ENCODE peak calls at places on chromosomes 7 and 10, in ten cellular contexts. I is neural crest cell; Y is fibroblast of the aortic adventitia; E is ovary; W is CD4-positive, alpha-beta T cell; R is right atrium auricular region; M is pancreas; D is uterus; F is cardiac muscle cell; N is endothelial cell. P is an unnamed sample.

GRCh38 chr7:73770002-73770859 is at the start of gene CLDN3:
- DNase-seq in I (no peak), Y (no peak), E (no peak), W (no peak), R (no peak), M (peak; percentile 98), D (no peak), F (peak; percentile 76), N (peak; percentile 9), P (no peak)

GRCh38 chr10:133168617-133169031 is 8.6 kb downstream of the KNDC1 start:
- DNase-seq in I (no peak), Y (no peak), E (no peak), W (no peak), R (no peak), M (no peak), D (no peak), F (no peak), N (no peak), P (no peak)

GRCh38 chr10:100567249-100567648 is 31.5 kb downstream of the HIF1AN start:
- DNase-seq in I (no peak), Y (no peak), E (no peak), W (no peak), R (no peak), M (no peak), D (no peak), F (no peak), N (no peak), P (no peak)

GRCh38 chr10:126391162-126391880 is 3.0 kb upstream of the ADAM12 start:
- DNase-seq in I (peak; percentile 28), Y (peak; percentile 43), E (no peak), W (no peak), R (no peak), M (no peak), D (no peak), F (no peak), N (no peak), P (no peak)

GRCh38 chr10:15863733-15864132 is 3.4 kb upstream of the MINDY3 start:
- DNase-seq in I (no peak), Y (no peak), E (no peak), W (no peak), R (no peak), M (no peak), D (no peak), F (no peak), N (no peak), P (no peak)

GRCh38 chr7:27243340-27244163 is 950 bp downstream of the EVX1 start:
- DNase-seq in I (no peak), Y (no peak), E (no peak), W (no peak), R (no peak), M (no peak), D (no peak), F (no peak), N (no peak), P (no peak)

GRCh38 chr10:46094931-46095755 is 49.1 kb upstream of the MSMB start:
- DNase-seq in I (no peak), Y (no peak), E (no peak), W (no peak), R (no peak), M (no peak), D (no peak), F (peak; percentile 80), N (no peak), P (peak; percentile 30)

GRCh38 chr7:75642810-75643486 is 95.8 kb downstream of the HIP1 start:
- DNase-seq in I (peak; percentile 57), Y (peak; percentile 64), E (no peak), W (peak; percentile 49), R (no peak), M (peak; percentile 33), D (no peak), F (peak; percentile 29), N (peak; percentile 28), P (peak; percentile 69)

GRCh38 chr7:108093903-108094302 is 36.3 kb downstream of the LAMB4 start:
- DNase-seq in I (no peak), Y (peak; percentile 57), E (no peak), W (no peak), R (no peak), M (no peak), D (no peak), F (no peak), N (no peak), P (no peak)

GRCh38 chr7:105854516-105854915 is 21.9 kb downstream of the ATXN7L1 start:
- DNase-seq in I (no peak), Y (no peak), E (no peak), W (no peak), R (no peak), M (no peak), D (no peak), F (no peak), N (no peak), P (no peak)

GRCh38 chr7:105849122-105849855 is 27.1 kb downstream of the ATXN7L1 start:
- DNase-seq in I (no peak), Y (no peak), E (no peak), W (peak; percentile 63), R (no peak), M (no peak), D (no peak), F (no peak), N (no peak), P (no peak)

GRCh38 chr7:105851064-105851463 is 25.3 kb downstream of the ATXN7L1 start:
- DNase-seq in I (no peak), Y (no peak), E (no peak), W (no peak), R (no peak), M (no peak), D (no peak), F (no peak), N (no peak), P (no peak)

GRCh38 chr7:105857009-105857952 is 19.1 kb downstream of the ATXN7L1 start:
- DNase-seq in I (no peak), Y (no peak), E (no peak), W (no peak), R (no peak), M (no peak), D (no peak), F (no peak), N (no peak), P (no peak)

DNA sequence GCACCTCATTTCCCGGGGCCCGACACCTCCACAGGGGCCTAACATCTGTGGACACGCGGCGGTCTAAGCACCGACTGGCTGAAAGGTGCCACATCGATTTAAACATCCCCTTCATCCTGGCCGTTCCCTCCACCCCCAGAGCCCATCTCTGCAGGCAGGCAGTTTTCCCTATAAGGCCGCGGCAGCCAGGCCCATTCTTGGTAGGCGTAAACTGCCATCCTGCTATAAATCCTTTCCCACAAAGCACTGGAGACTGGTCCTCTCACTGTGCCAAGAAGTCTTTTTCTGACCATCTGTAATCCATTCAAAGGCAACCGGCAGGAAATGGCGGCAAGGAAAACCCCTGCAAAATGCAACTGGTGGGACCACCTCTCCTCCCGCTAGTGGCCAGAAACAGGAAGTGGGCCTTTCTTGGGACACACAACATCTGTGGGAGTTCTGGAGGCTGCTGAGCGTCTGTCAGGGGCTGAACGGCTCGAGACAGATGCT is 22.4 kb downstream of the ATXN7L1 start:
- DNase-seq in I (peak; percentile 21), Y (no peak), E (no peak), W (no peak), R (no peak), M (no peak), D (peak; percentile 33), F (no peak), N (peak; percentile 22), P (no peak)
- TF ChIP-seq CTCF in I (no peak), Y (peak; percentile 1), E (no peak), W (no peak), R (peak; percentile 15), M (no peak), D (peak; percentile 11), F (peak; percentile 12), N (no peak), P (no peak)

GRCh38 chr10:118925404-118925803 is 104.1 kb upstream of the NANOS1 start:
- DNase-seq in I (no peak), Y (no peak), E (no peak), W (no peak), R (peak; percentile 53), M (no peak), D (no peak), F (no peak), N (no peak), P (no peak)

GRCh38 chr10:118922972-118923371 is 106.5 kb upstream of the NANOS1 start:
- DNase-seq in I (no peak), Y (no peak), E (no peak), W (no peak), R (no peak), M (no peak), D (no peak), F (no peak), N (no peak), P (no peak)

GRCh38 chr10:118926441-118926840 is 103.1 kb upstream of the NANOS1 start:
- DNase-seq in I (no peak), Y (no peak), E (no peak), W (no peak), R (peak; percentile 56), M (no peak), D (no peak), F (no peak), N (no peak), P (no peak)

GRCh38 chr10:118926018-118926417 is 103.5 kb upstream of the NANOS1 start:
- DNase-seq in I (no peak), Y (no peak), E (no peak), W (no peak), R (no peak), M (no peak), D (no peak), F (no peak), N (no peak), P (no peak)

GRCh38 chr10:118924493-118924892 is 105.0 kb upstream of the NANOS1 start:
- DNase-seq in I (no peak), Y (no peak), E (no peak), W (no peak), R (peak; percentile 4), M (no peak), D (no peak), F (no peak), N (no peak), P (no peak)
- TF ChIP-seq CTCF in I (no peak), Y (no peak), E (no peak), W (no peak), R (no peak), M (no peak), D (no peak), F (no peak), N (no peak), P (no peak)

DNA sequence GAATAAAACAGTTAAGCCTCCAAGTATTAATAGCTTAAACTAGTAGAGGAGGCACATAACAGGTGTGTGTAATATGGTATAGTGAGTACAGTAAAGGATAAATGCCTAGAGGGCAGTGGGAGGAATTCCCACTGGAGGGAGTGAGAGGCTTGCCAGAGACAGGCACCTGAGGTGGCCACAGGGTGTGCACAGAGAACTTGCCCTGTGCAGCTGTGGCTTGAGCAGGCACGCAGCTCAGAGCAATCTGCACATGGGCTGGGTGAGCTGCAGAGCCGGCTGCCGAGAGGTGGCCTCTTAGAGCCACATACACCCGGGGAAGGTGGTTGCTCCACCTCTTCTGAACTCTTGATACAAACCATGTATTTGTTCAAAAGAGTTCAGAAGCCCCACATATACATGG is 237.1 kb downstream of the COBL start:
- DNase-seq in I (no peak), Y (no peak), E (no peak), W (no peak), R (no peak), M (peak; percentile 62), D (no peak), F (no peak), N (no peak), P (peak; percentile 8)
- TF ChIP-seq CTCF in I (no peak), Y (no peak), E (no peak), W (no peak), R (no peak), M (no peak), D (no peak), F (no peak), N (no peak), P (no peak)

GRCh38 chr7:88321694-88322093 is 15.0 kb upstream of the STEAP4 start:
- DNase-seq in I (no peak), Y (no peak), E (no peak), W (no peak), R (no peak), M (no peak), D (no peak), F (no peak), N (no peak), P (no peak)
- TF ChIP-seq CTCF in I (no peak), Y (no peak), E (no peak), W (no peak), R (no peak), M (no peak), D (no peak), F (no peak), N (no peak), P (no peak)